ENCODE peak calls at places on chromosome 11, in ten cellular contexts. I is right lobe of liver, A is ovary, D is RWPE1, N is astrocyte of the hippocampus, L is NCI-H1092, F is B cell, X is AML-193, P is T47D, H is NCI-H187 treated with DMSO at 0.1 percent for 48 hours. S is an unnamed sample.
A peak's percentile ranks its signal among the peaks of the same experiment; 100 is the strongest.

GRCh38 chr11:17298302-17298701 is 21.8 kb downstream of the NUCB2 start:
- DNase-seq in I (no peak), A (no peak), D (no peak), N (no peak), L (no peak), F (no peak), X (no peak), P (no peak), H (no peak), S (no peak)

GRCh38 chr11:130527648-130528300 is 79.3 kb downstream of the ADAMTS15 start:
- DNase-seq in I (no peak), A (no peak), D (no peak), N (peak; percentile 69), L (no peak), F (no peak), X (no peak), P (no peak), H (no peak), S (no peak)

GRCh38 chr11:85791326-85791990 is 19.5 kb downstream of the SYTL2 start:
- DNase-seq in I (no peak), A (no peak), D (no peak), N (no peak), L (no peak), F (no peak), X (no peak), P (no peak), H (no peak), S (no peak)

GRCh38 chr11:46293616-46294015 is 16.2 kb downstream of the CREB3L1 start:
- DNase-seq in I (no peak), A (no peak), D (no peak), N (peak; percentile 93), L (no peak), F (no peak), X (no peak), P (no peak), H (no peak), S (no peak)

GRCh38 chr11:23704183-23704582 is 792.7 kb upstream of the LUZP2 start:
- DNase-seq in I (no peak), A (no peak), D (no peak), N (no peak), L (no peak), F (no peak), X (no peak), P (no peak), H (no peak), S (no peak)

GRCh38 chr11:47924184-47924671 is 56.1 kb upstream of the PTPRJ start:
- DNase-seq in I (peak; percentile 52), A (no peak), D (peak; percentile 21), N (peak; percentile 87), L (no peak), F (no peak), X (no peak), P (peak; percentile 74), H (no peak), S (no peak)

GRCh38 chr11:95248666-95249467 is 17.9 kb upstream of the SESN3 start:
- DNase-seq in I (no peak), A (no peak), D (no peak), N (no peak), L (no peak), F (peak; percentile 45), X (no peak), P (no peak), H (no peak), S (no peak)

GRCh38 chr11:83477772-83478171 is 191.6 kb upstream of the CCDC90B start:
- DNase-seq in I (no peak), A (no peak), D (no peak), N (no peak), L (no peak), F (no peak), X (peak; percentile 0), P (no peak), H (no peak), S (no peak)

GRCh38 chr11:4611986-4612385 is 4.0 kb upstream of the TRIM68 start:
- DNase-seq in I (no peak), A (no peak), D (no peak), N (no peak), L (no peak), F (no peak), X (no peak), P (no peak), H (no peak), S (no peak)

GRCh38 chr11:63880031-63880841 is 36.7 kb downstream of the RCOR2 start:
- DNase-seq in I (no peak), A (no peak), D (peak; percentile 20), N (peak; percentile 52), L (no peak), F (no peak), X (no peak), P (no peak), H (no peak), S (no peak)

GRCh38 chr11:12066799-12067508 is 43.4 kb upstream of the MICAL2 start:
- DNase-seq in I (peak; percentile 64), A (no peak), D (no peak), N (no peak), L (peak; percentile 43), F (no peak), X (peak; percentile 68), P (no peak), H (peak; percentile 67), S (no peak)

GRCh38 chr11:19953909-19954308 is 206.4 kb downstream of the DBX1 start:
- DNase-seq in I (no peak), A (no peak), D (peak; percentile 37), N (peak; percentile 90), L (peak; percentile 34), F (no peak), X (no peak), P (peak; percentile 43), H (no peak), S (no peak)

GRCh38 chr11:120335928-120336640 is at the start of gene ARHGEF12:
- DNase-seq in I (peak; percentile 97), A (peak; percentile 98), D (peak; percentile 93), N (peak; percentile 99), L (peak; percentile 96), F (peak; percentile 84), X (no peak), P (peak; percentile 95), H (peak; percentile 51), S (peak; percentile 46)

GRCh38 chr11:122778148-122778547 is 60.2 kb upstream of the CRTAM start:
- DNase-seq in I (no peak), A (no peak), D (no peak), N (no peak), L (no peak), F (no peak), X (no peak), P (no peak), H (no peak), S (no peak)

GRCh38 chr11:36070215-36070976 is 126.5 kb downstream of the LDLRAD3 start:
- DNase-seq in I (no peak), A (no peak), D (no peak), N (no peak), L (no peak), F (no peak), X (no peak), P (no peak), H (no peak), S (no peak)

GRCh38 chr11:113373306-113373705 is 14.3 kb upstream of the ANKK1 start:
- DNase-seq in I (no peak), A (no peak), D (peak; percentile 67), N (peak; percentile 47), L (no peak), F (no peak), X (no peak), P (no peak), H (no peak), S (no peak)

S was measured in T-helper 17 cell.